ENCODE peak calls at places on chromosomes 13 and 19, in five cellular contexts. N is mucosa of gallbladder, Q is AG08395, Z is left colon, F is lung microvascular endothelial cell. I is an unnamed sample.

GRCh38 chr13:113906566-113906965 is 42.7 kb upstream of the GAS6 start:
- DNase-seq in N (no peak), Q (no peak), Z (no peak), F (no peak), I (no peak)

GRCh38 chr13:43487459-43487858 is 299.3 kb downstream of the ENOX1 start:
- DNase-seq in N (no peak), Q (no peak), Z (no peak), F (no peak), I (no peak)

GRCh38 chr13:100131863-100132574 is 43.1 kb downstream of the PCCA start:
- DNase-seq in N (no peak), Q (peak), Z (no peak), F (peak), I (peak)

GRCh38 chr19:38728752-38729541 is 15.3 kb downstream of the CAPN12 start:
- DNase-seq in N (no peak), Q (no peak), Z (peak), F (no peak), I (no peak)

GRCh38 chr19:35249848-35250711 is 1.3 kb downstream of the LSR start:
- DNase-seq in N (no peak), Q (no peak), Z (no peak), F (no peak), I (no peak)

GRCh38 chr13:27038323-27038722 is 133.3 kb downstream of the USP12 start:
- DNase-seq in N (no peak), Q (peak), Z (no peak), F (peak), I (peak)

GRCh38 chr13:25177012-25177411 is 4.9 kb upstream of the AMER2 start:
- DNase-seq in N (no peak), Q (no peak), Z (no peak), F (no peak), I (no peak)

GRCh38 chr13:50882816-50883215 is 26.8 kb upstream of the RNASEH2B start:
- DNase-seq in N (no peak), Q (no peak), Z (no peak), F (no peak), I (no peak)

GRCh38 chr13:20718958-20719566 is 15.6 kb downstream of the IL17D start:
- DNase-seq in N (no peak), Q (no peak), Z (no peak), F (no peak), I (no peak)